ENCODE peak calls at places on chromosomes 12 and 14, in five cellular contexts. N is NCI-H748 treated with DMSO at 0.1 percent for 48 hours; T is stimulated activated CD4-positive, alpha-beta T cell treated with anti-CD3 and anti-CD28 coated beads, Interleukin-1b, Interleukin-23, amount 100 ng/mL, for 24 hours; J is GM23248; B is GM20000. W is an unnamed sample.

GRCh38 chr14:104291123-104292000 is 153.0 kb downstream of the KIF26A start:
- DNase-seq in N (peak), T (no peak), J (no peak), B (no peak), W (no peak)

GRCh38 chr12:68794653-68795253 is 13.2 kb upstream of the MDM2 start:
- DNase-seq in N (no peak), T (no peak), J (peak), B (no peak), W (no peak)

GRCh38 chr12:51377099-51377984 is 13.9 kb downstream of the GALNT6 start:
- DNase-seq in N (no peak), T (no peak), J (no peak), B (no peak), W (no peak)

GRCh38 chr14:20652996-20653975 is 11.8 kb upstream of the OR6S1 start:
- DNase-seq in N (no peak), T (no peak), J (peak), B (no peak), W (peak)

GRCh38 chr14:86296173-86296572 is 766.2 kb downstream of the FLRT2 start:
- DNase-seq in N (peak), T (no peak), J (no peak), B (no peak), W (no peak)

GRCh38 chr12:96425973-96426372 is 25.7 kb upstream of the CDK17 start:
- DNase-seq in N (no peak), T (no peak), J (peak), B (no peak), W (no peak)

GRCh38 chr12:117165342-117165741 is 24.9 kb downstream of the FBXO21 start:
- DNase-seq in N (no peak), T (no peak), J (no peak), B (no peak), W (no peak)

GRCh38 chr14:35470775-35471174 is 63.2 kb upstream of the INSM2 start:
- DNase-seq in N (no peak), T (no peak), J (peak), B (no peak), W (peak)

GRCh38 chr12:57214398-57214781 is 2.2 kb upstream of the NXPH4 start:
- DNase-seq in N (peak), T (no peak), J (peak), B (peak), W (peak)

GRCh38 chr14:86838363-86838762 is 1154.6 kb downstream of the GALC start:
- DNase-seq in N (no peak), T (no peak), J (peak), B (no peak), W (no peak)

GRCh38 chr12:93243689-93244513 is 133.8 kb upstream of the NUDT4 start:
- DNase-seq in N (no peak), T (no peak), J (peak), B (no peak), W (peak)

GRCh38 chr12:11650697-11651281 is 1.3 kb downstream of the ETV6 start:
- DNase-seq in N (peak), T (no peak), J (peak), B (peak), W (peak)

GRCh38 chr12:47935196-47935595 is 28.2 kb upstream of the TMEM106C start:
- DNase-seq in N (no peak), T (no peak), J (peak), B (no peak), W (no peak)

GRCh38 chr14:24734917-24735500 is 101.0 kb upstream of the GZMB start:
- DNase-seq in N (peak), T (no peak), J (peak), B (peak), W (peak)

GRCh38 chr14:51070732-51071131 is 24.2 kb downstream of the TRIM9 start:
- DNase-seq in N (no peak), T (no peak), J (peak), B (no peak), W (no peak)

GRCh38 chr12:39378346-39378745 is 64.6 kb downstream of the KIF21A start:
- DNase-seq in N (no peak), T (no peak), J (no peak), B (no peak), W (no peak)

GRCh38 chr12:104263580-104264358 is 39.8 kb upstream of the EID3 start:
- DNase-seq in N (peak), T (no peak), J (peak), B (no peak), W (peak)

GRCh38 chr14:36905272-36906046 is 243.8 kb downstream of the PAX9 start:
- DNase-seq in N (no peak), T (no peak), J (no peak), B (no peak), W (no peak)

GRCh38 chr12:50066402-50066801 is 9.0 kb downstream of the ASIC1 start:
- DNase-seq in N (no peak), T (no peak), J (peak), B (no peak), W (no peak)

GRCh38 chr14:39781466-39781865 is 349.2 kb upstream of the FBXO33 start:
- DNase-seq in N (no peak), T (no peak), J (no peak), B (no peak), W (no peak)

GRCh38 chr12:89247541-89247942 is 104.8 kb downstream of the DUSP6 start:
- DNase-seq in N (peak), T (no peak), J (peak), B (no peak), W (no peak)

GRCh38 chr12:101599311-101599710 is 4.5 kb downstream of the MYBPC1 start:
- DNase-seq in N (no peak), T (no peak), J (no peak), B (no peak), W (no peak)

GRCh38 chr12:95634622-95635621 is 83.6 kb upstream of the USP44 start:
- DNase-seq in N (no peak), T (no peak), J (no peak), B (no peak), W (peak)

GRCh38 chr12:113914176-113914575 is 51.9 kb downstream of the RBM19 start:
- DNase-seq in N (no peak), T (no peak), J (no peak), B (no peak), W (no peak)

GRCh38 chr14:100830681-100831080 is 4.8 kb downstream of the MEG3 start:
- DNase-seq in N (no peak), T (no peak), J (no peak), B (no peak), W (no peak)

GRCh38 chr14:103463149-103463548 is 59.5 kb downstream of the CKB start:
- DNase-seq in N (no peak), T (no peak), J (no peak), B (no peak), W (no peak)

GRCh38 chr14:105495101-105495989 is 4.3 kb downstream of the TEDC1 start:
- DNase-seq in N (no peak), T (no peak), J (no peak), B (no peak), W (no peak)

GRCh38 chr14:55734731-55735130 is 154.7 kb downstream of the KTN1 start:
- DNase-seq in N (no peak), T (no peak), J (no peak), B (no peak), W (no peak)

GRCh38 chr12:28780960-28781359 is 368.1 kb upstream of the FAR2 start:
- DNase-seq in N (no peak), T (no peak), J (no peak), B (no peak), W (no peak)

GRCh38 chr12:131829351-131829794 is 1.2 kb downstream of the MMP17 start:
- DNase-seq in N (no peak), T (no peak), J (peak), B (no peak), W (peak)

GRCh38 chr14:101881426-101881825 is 82.9 kb upstream of the DYNC1H1 start:
- DNase-seq in N (no peak), T (no peak), J (no peak), B (no peak), W (no peak)

GRCh38 chr12:52769354-52769753 is 7.8 kb downstream of the KRT76 start:
- DNase-seq in N (no peak), T (no peak), J (no peak), B (no peak), W (no peak)

GRCh38 chr14:87097021-87097420 is 896.0 kb downstream of the GALC start:
- DNase-seq in N (no peak), T (no peak), J (peak), B (no peak), W (no peak)